ENCODE peak calls at places on chromosomes 13 and 19, in ten cellular contexts. One of them, this sample, is unnamed.

GRCh38 chr19:45577111-45577905 is 7.3 kb downstream of the OPA3 start:
- DNase-seq in CD4-positive, alpha-beta T cell: no peak
- DNase-seq in body of pancreas: peak; percentile 62
- DNase-seq in fibroblast of the aortic adventitia: peak; percentile 89
- DNase-seq in brain microvascular endothelial cell: peak; percentile 94
- DNase-seq in breast epithelium: peak; percentile 40
- DNase-seq in AG10803: peak; percentile 83
- DNase-seq in H9: no peak
- DNase-seq in colonic mucosa: peak; percentile 70
- DNase-seq in psoas muscle: peak; percentile 80
- DNase-seq in this sample: peak; percentile 84

GRCh38 chr13:57630661-57631606 is 610 bp upstream of the PCDH17 start:
- DNase-seq in CD4-positive, alpha-beta T cell: no peak
- DNase-seq in body of pancreas: no peak
- DNase-seq in fibroblast of the aortic adventitia: no peak
- DNase-seq in brain microvascular endothelial cell: peak; percentile 3
- DNase-seq in breast epithelium: no peak
- DNase-seq in AG10803: no peak
- DNase-seq in H9: peak; percentile 35
- DNase-seq in colonic mucosa: no peak
- DNase-seq in psoas muscle: no peak
- DNase-seq in this sample: no peak

GRCh38 chr13:94601446-94602431 is at the start of gene GPR180:
- DNase-seq in CD4-positive, alpha-beta T cell: peak; percentile 87
- DNase-seq in body of pancreas: peak; percentile 96
- DNase-seq in fibroblast of the aortic adventitia: peak; percentile 100
- DNase-seq in brain microvascular endothelial cell: peak; percentile 100
- DNase-seq in breast epithelium: peak; percentile 94
- DNase-seq in AG10803: peak; percentile 100
- DNase-seq in H9: peak; percentile 99
- DNase-seq in colonic mucosa: peak; percentile 95
- DNase-seq in psoas muscle: peak; percentile 97
- DNase-seq in this sample: peak; percentile 77

GRCh38 chr19:32879741-32880140 is 10.2 kb upstream of the SLC7A9 start:
- DNase-seq in CD4-positive, alpha-beta T cell: no peak
- DNase-seq in body of pancreas: no peak
- DNase-seq in fibroblast of the aortic adventitia: no peak
- DNase-seq in brain microvascular endothelial cell: no peak
- DNase-seq in breast epithelium: no peak
- DNase-seq in AG10803: no peak
- DNase-seq in H9: no peak
- DNase-seq in colonic mucosa: no peak
- DNase-seq in psoas muscle: no peak
- DNase-seq in this sample: no peak

GRCh38 chr13:97944396-97945029 is 9.0 kb upstream of the IPO5 start:
- DNase-seq in CD4-positive, alpha-beta T cell: no peak
- DNase-seq in body of pancreas: no peak
- DNase-seq in fibroblast of the aortic adventitia: peak; percentile 60
- DNase-seq in brain microvascular endothelial cell: peak; percentile 41
- DNase-seq in breast epithelium: no peak
- DNase-seq in AG10803: no peak
- DNase-seq in H9: no peak
- DNase-seq in colonic mucosa: no peak
- DNase-seq in psoas muscle: no peak
- DNase-seq in this sample: no peak

GRCh38 chr19:18904334-18905057 is 8.5 kb upstream of the CERS1 start:
- DNase-seq in CD4-positive, alpha-beta T cell: no peak
- DNase-seq in body of pancreas: no peak
- DNase-seq in fibroblast of the aortic adventitia: no peak
- DNase-seq in brain microvascular endothelial cell: no peak
- DNase-seq in breast epithelium: no peak
- DNase-seq in AG10803: no peak
- DNase-seq in H9: no peak
- DNase-seq in colonic mucosa: no peak
- DNase-seq in psoas muscle: no peak
- DNase-seq in this sample: no peak

GRCh38 chr19:18418725-18419194 is 438 bp upstream of the SSBP4 start:
- DNase-seq in CD4-positive, alpha-beta T cell: no peak
- DNase-seq in body of pancreas: peak; percentile 41
- DNase-seq in fibroblast of the aortic adventitia: peak; percentile 42
- DNase-seq in brain microvascular endothelial cell: no peak
- DNase-seq in breast epithelium: no peak
- DNase-seq in AG10803: peak; percentile 39
- DNase-seq in H9: no peak
- DNase-seq in colonic mucosa: peak; percentile 62
- DNase-seq in psoas muscle: peak; percentile 75
- DNase-seq in this sample: no peak

GRCh38 chr19:54248016-54248601 is 5.5 kb upstream of the LILRA6 start:
- DNase-seq in CD4-positive, alpha-beta T cell: no peak
- DNase-seq in body of pancreas: no peak
- DNase-seq in fibroblast of the aortic adventitia: no peak
- DNase-seq in brain microvascular endothelial cell: peak; percentile 22
- DNase-seq in breast epithelium: peak; percentile 18
- DNase-seq in AG10803: no peak
- DNase-seq in H9: no peak
- DNase-seq in colonic mucosa: no peak
- DNase-seq in psoas muscle: peak; percentile 64
- DNase-seq in this sample: no peak

GRCh38 chr13:76387561-76387960 is 498.6 kb downstream of the KCTD12 start:
- DNase-seq in CD4-positive, alpha-beta T cell: no peak
- DNase-seq in body of pancreas: no peak
- DNase-seq in fibroblast of the aortic adventitia: no peak
- DNase-seq in brain microvascular endothelial cell: no peak
- DNase-seq in breast epithelium: no peak
- DNase-seq in AG10803: no peak
- DNase-seq in H9: no peak
- DNase-seq in colonic mucosa: no peak
- DNase-seq in psoas muscle: no peak
- DNase-seq in this sample: no peak

GRCh38 chr13:51259359-51259645 is 37.1 kb downstream of the FAM124A start:
- DNase-seq in CD4-positive, alpha-beta T cell: no peak
- DNase-seq in body of pancreas: no peak
- DNase-seq in fibroblast of the aortic adventitia: no peak
- DNase-seq in brain microvascular endothelial cell: no peak
- DNase-seq in breast epithelium: no peak
- DNase-seq in AG10803: no peak
- DNase-seq in H9: no peak
- DNase-seq in colonic mucosa: no peak
- DNase-seq in psoas muscle: no peak
- DNase-seq in this sample: no peak

GRCh38 chr13:51260154-51260553 is 38.0 kb downstream of the FAM124A start:
- DNase-seq in CD4-positive, alpha-beta T cell: no peak
- DNase-seq in body of pancreas: no peak
- DNase-seq in fibroblast of the aortic adventitia: no peak
- DNase-seq in brain microvascular endothelial cell: no peak
- DNase-seq in breast epithelium: no peak
- DNase-seq in AG10803: no peak
- DNase-seq in H9: no peak
- DNase-seq in colonic mucosa: no peak
- DNase-seq in psoas muscle: no peak
- DNase-seq in this sample: no peak

GRCh38 chr13:51258612-51259358 is 36.6 kb downstream of the FAM124A start:
- DNase-seq in CD4-positive, alpha-beta T cell: no peak
- DNase-seq in body of pancreas: no peak
- DNase-seq in fibroblast of the aortic adventitia: no peak
- DNase-seq in brain microvascular endothelial cell: peak; percentile 18
- DNase-seq in breast epithelium: no peak
- DNase-seq in AG10803: no peak
- DNase-seq in H9: no peak
- DNase-seq in colonic mucosa: no peak
- DNase-seq in psoas muscle: no peak
- DNase-seq in this sample: no peak

GRCh38 chr13:51255556-51255955 is 33.4 kb downstream of the FAM124A start:
- DNase-seq in CD4-positive, alpha-beta T cell: no peak
- DNase-seq in body of pancreas: no peak
- DNase-seq in fibroblast of the aortic adventitia: no peak
- DNase-seq in brain microvascular endothelial cell: no peak
- DNase-seq in breast epithelium: no peak
- DNase-seq in AG10803: no peak
- DNase-seq in H9: no peak
- DNase-seq in colonic mucosa: no peak
- DNase-seq in psoas muscle: no peak
- DNase-seq in this sample: no peak

GRCh38 chr13:51257187-51257586 is 35.0 kb downstream of the FAM124A start:
- DNase-seq in CD4-positive, alpha-beta T cell: no peak
- DNase-seq in body of pancreas: no peak
- DNase-seq in fibroblast of the aortic adventitia: no peak
- DNase-seq in brain microvascular endothelial cell: no peak
- DNase-seq in breast epithelium: no peak
- DNase-seq in AG10803: no peak
- DNase-seq in H9: no peak
- DNase-seq in colonic mucosa: no peak
- DNase-seq in psoas muscle: no peak
- DNase-seq in this sample: no peak
- TF ChIP-seq CTCF in CD4-positive, alpha-beta T cell: no peak
- TF ChIP-seq CTCF in body of pancreas: no peak
- TF ChIP-seq CTCF in fibroblast of the aortic adventitia: no peak
- TF ChIP-seq CTCF in brain microvascular endothelial cell: no peak
- TF ChIP-seq CTCF in breast epithelium: no peak
- TF ChIP-seq CTCF in AG10803: no peak
- TF ChIP-seq CTCF in H9: peak; percentile 47
- TF ChIP-seq CTCF in colonic mucosa: no peak
- TF ChIP-seq CTCF in psoas muscle: no peak
- TF ChIP-seq CTCF in this sample: no peak

DNA sequence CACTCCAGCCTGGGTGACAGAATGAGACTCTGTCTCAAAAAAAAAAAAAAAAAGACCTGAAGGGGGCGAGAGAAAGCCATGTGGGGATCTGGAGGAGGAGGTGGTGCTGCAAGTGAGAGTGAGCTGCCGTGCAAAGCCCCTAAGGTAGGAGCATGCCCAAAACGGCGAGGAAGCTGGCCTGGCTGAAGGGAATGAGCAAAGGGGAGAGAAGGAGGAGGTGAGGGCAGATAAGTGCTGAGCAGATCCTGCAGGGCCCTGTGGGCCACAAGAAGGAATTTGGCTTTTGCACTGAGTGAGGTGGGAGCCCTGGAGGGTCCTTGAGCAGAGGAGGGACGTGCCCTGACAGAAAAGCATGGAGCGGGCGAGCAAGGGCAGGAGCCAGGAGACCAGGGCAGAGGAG is 19.4 kb upstream of the ADGRE5 start:
- DNase-seq in CD4-positive, alpha-beta T cell: peak; percentile 36
- DNase-seq in body of pancreas: no peak
- DNase-seq in fibroblast of the aortic adventitia: peak; percentile 48
- DNase-seq in brain microvascular endothelial cell: no peak
- DNase-seq in breast epithelium: no peak
- DNase-seq in AG10803: no peak
- DNase-seq in H9: peak; percentile 83
- DNase-seq in colonic mucosa: no peak
- DNase-seq in psoas muscle: no peak
- DNase-seq in this sample: no peak
- TF ChIP-seq CTCF in CD4-positive, alpha-beta T cell: peak; percentile 29
- TF ChIP-seq CTCF in body of pancreas: no peak
- TF ChIP-seq CTCF in fibroblast of the aortic adventitia: no peak
- TF ChIP-seq CTCF in brain microvascular endothelial cell: peak; percentile 39
- TF ChIP-seq CTCF in breast epithelium: no peak
- TF ChIP-seq CTCF in AG10803: peak; percentile 31
- TF ChIP-seq CTCF in H9: peak; percentile 56
- TF ChIP-seq CTCF in colonic mucosa: no peak
- TF ChIP-seq CTCF in psoas muscle: peak; percentile 6
- TF ChIP-seq CTCF in this sample: no peak

GRCh38 chr13:110388141-110388943 is 81.3 kb downstream of the COL4A2 start:
- DNase-seq in CD4-positive, alpha-beta T cell: no peak
- DNase-seq in body of pancreas: no peak
- DNase-seq in fibroblast of the aortic adventitia: peak; percentile 52
- DNase-seq in brain microvascular endothelial cell: peak; percentile 94
- DNase-seq in breast epithelium: peak; percentile 50
- DNase-seq in AG10803: peak; percentile 87
- DNase-seq in H9: peak; percentile 66
- DNase-seq in colonic mucosa: no peak
- DNase-seq in psoas muscle: peak; percentile 67
- DNase-seq in this sample: no peak
- TF ChIP-seq CTCF in CD4-positive, alpha-beta T cell: no peak
- TF ChIP-seq CTCF in body of pancreas: no peak
- TF ChIP-seq CTCF in fibroblast of the aortic adventitia: no peak
- TF ChIP-seq CTCF in brain microvascular endothelial cell: no peak
- TF ChIP-seq CTCF in breast epithelium: no peak
- TF ChIP-seq CTCF in AG10803: no peak
- TF ChIP-seq CTCF in H9: no peak
- TF ChIP-seq CTCF in colonic mucosa: no peak
- TF ChIP-seq CTCF in psoas muscle: no peak
- TF ChIP-seq CTCF in this sample: no peak

DNA sequence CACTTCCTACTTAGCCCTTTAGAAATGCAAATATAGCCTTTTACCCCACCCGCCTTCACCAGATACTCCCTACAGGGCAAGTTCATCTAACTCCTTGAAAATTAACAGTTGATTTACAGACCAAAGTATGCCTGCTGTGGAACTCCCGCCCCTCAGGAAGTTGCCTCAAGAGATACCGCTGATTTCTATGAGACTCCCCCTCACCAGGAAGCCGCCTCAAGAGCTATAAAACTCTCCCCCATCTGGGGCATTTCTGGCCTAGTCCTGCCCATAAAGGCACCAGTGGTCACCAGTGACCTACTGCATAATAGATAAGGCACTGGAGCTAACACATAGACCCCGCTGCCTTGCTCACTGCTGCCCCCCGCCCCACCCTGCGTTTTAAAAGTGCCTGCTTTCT is 201.7 kb upstream of the UBL3 start:
- DNase-seq in CD4-positive, alpha-beta T cell: no peak
- DNase-seq in body of pancreas: no peak
- DNase-seq in fibroblast of the aortic adventitia: no peak
- DNase-seq in brain microvascular endothelial cell: no peak
- DNase-seq in breast epithelium: no peak
- DNase-seq in AG10803: no peak
- DNase-seq in H9: peak; percentile 76
- DNase-seq in colonic mucosa: no peak
- DNase-seq in psoas muscle: no peak
- DNase-seq in this sample: no peak
- TF ChIP-seq CTCF in CD4-positive, alpha-beta T cell: no peak
- TF ChIP-seq CTCF in body of pancreas: no peak
- TF ChIP-seq CTCF in fibroblast of the aortic adventitia: no peak
- TF ChIP-seq CTCF in brain microvascular endothelial cell: no peak
- TF ChIP-seq CTCF in breast epithelium: no peak
- TF ChIP-seq CTCF in AG10803: no peak
- TF ChIP-seq CTCF in H9: peak; percentile 30
- TF ChIP-seq CTCF in colonic mucosa: no peak
- TF ChIP-seq CTCF in psoas muscle: no peak
- TF ChIP-seq CTCF in this sample: no peak

GRCh38 chr19:44196772-44197171 is 15.6 kb upstream of the ZNF227 start:
- DNase-seq in CD4-positive, alpha-beta T cell: no peak
- DNase-seq in body of pancreas: no peak
- DNase-seq in fibroblast of the aortic adventitia: no peak
- DNase-seq in brain microvascular endothelial cell: no peak
- DNase-seq in breast epithelium: no peak
- DNase-seq in AG10803: no peak
- DNase-seq in H9: no peak
- DNase-seq in colonic mucosa: no peak
- DNase-seq in psoas muscle: no peak
- DNase-seq in this sample: no peak
- TF ChIP-seq CTCF in CD4-positive, alpha-beta T cell: no peak
- TF ChIP-seq CTCF in body of pancreas: no peak
- TF ChIP-seq CTCF in fibroblast of the aortic adventitia: no peak
- TF ChIP-seq CTCF in brain microvascular endothelial cell: no peak
- TF ChIP-seq CTCF in breast epithelium: no peak
- TF ChIP-seq CTCF in AG10803: no peak
- TF ChIP-seq CTCF in H9: no peak
- TF ChIP-seq CTCF in colonic mucosa: no peak
- TF ChIP-seq CTCF in psoas muscle: no peak
- TF ChIP-seq CTCF in this sample: no peak